ENCODE peak calls at places on chromosome 4, in eight cellular contexts. One of them, this sample, is unnamed. For H3K9me3 and H3K36me3, the result is how much of the 10 kb centered on the place peaks cover.

GRCh38 chr4:98609946-98610345 is 48.5 kb downstream of the TSPAN5 start:
- DNase-seq in breast epithelium: no peak
- DNase-seq in lung: no peak
- DNase-seq in mammary epithelial cell: no peak
- DNase-seq in endodermal cell: no peak
- DNase-seq in CD8-positive, alpha-beta T cell: no peak
- DNase-seq in GM23248: peak
- DNase-seq in PC-3: no peak
- DNase-seq in this sample: no peak

GRCh38 chr4:70993181-70994068 is at the start of gene DCK:
- DNase-seq in endodermal cell: peak
- DNase-seq in lung: peak
- DNase-seq in mammary epithelial cell: peak
- DNase-seq in breast epithelium: peak
- DNase-seq in PC-3: peak
- DNase-seq in CD8-positive, alpha-beta T cell: peak
- DNase-seq in GM23248: peak
- DNase-seq in this sample: peak

GRCh38 chr4:71259911-71260331 is 78.9 kb upstream of the SLC4A4 start:
- DNase-seq in CD8-positive, alpha-beta T cell: no peak
- DNase-seq in lung: no peak
- DNase-seq in mammary epithelial cell: peak
- DNase-seq in PC-3: no peak
- DNase-seq in endodermal cell: no peak
- DNase-seq in breast epithelium: no peak
- DNase-seq in GM23248: no peak
- DNase-seq in this sample: no peak

GRCh38 chr4:154082760-154083530 is 294.1 kb upstream of the SFRP2 start:
- DNase-seq in GM23248: peak
- DNase-seq in mammary epithelial cell: peak
- DNase-seq in PC-3: peak
- DNase-seq in endodermal cell: peak
- DNase-seq in CD8-positive, alpha-beta T cell: no peak
- DNase-seq in lung: no peak
- DNase-seq in breast epithelium: no peak
- DNase-seq in this sample: no peak

GRCh38 chr4:87843936-87844335 is 11.2 kb downstream of the MEPE start:
- DNase-seq in GM23248: peak
- DNase-seq in breast epithelium: no peak
- DNase-seq in endodermal cell: no peak
- DNase-seq in mammary epithelial cell: peak
- DNase-seq in PC-3: peak
- DNase-seq in lung: no peak
- DNase-seq in CD8-positive, alpha-beta T cell: no peak
- DNase-seq in this sample: no peak

GRCh38 chr4:118224239-118224829 is 128.5 kb downstream of the PRSS12 start:
- DNase-seq in mammary epithelial cell: peak
- DNase-seq in lung: no peak
- DNase-seq in CD8-positive, alpha-beta T cell: no peak
- DNase-seq in endodermal cell: no peak
- DNase-seq in breast epithelium: no peak
- DNase-seq in PC-3: peak
- DNase-seq in GM23248: peak
- DNase-seq in this sample: no peak

GRCh38 chr4:15719506-15719905 is 16.6 kb downstream of the BST1 start:
- DNase-seq in CD8-positive, alpha-beta T cell: no peak
- DNase-seq in mammary epithelial cell: no peak
- DNase-seq in breast epithelium: no peak
- DNase-seq in endodermal cell: no peak
- DNase-seq in GM23248: no peak
- DNase-seq in lung: peak
- DNase-seq in PC-3: no peak
- DNase-seq in this sample: no peak

GRCh38 chr4:34261799-34262314 is 1982.5 kb downstream of the ARAP2 start:
- DNase-seq in lung: no peak
- DNase-seq in mammary epithelial cell: peak
- DNase-seq in endodermal cell: peak
- DNase-seq in breast epithelium: no peak
- DNase-seq in PC-3: peak
- DNase-seq in CD8-positive, alpha-beta T cell: no peak
- DNase-seq in GM23248: no peak
- DNase-seq in this sample: no peak

GRCh38 chr4:188714907-188715306 is 575.7 kb downstream of the TRIML1 start:
- DNase-seq in lung: no peak
- DNase-seq in PC-3: no peak
- DNase-seq in GM23248: peak
- DNase-seq in endodermal cell: no peak
- DNase-seq in breast epithelium: no peak
- DNase-seq in CD8-positive, alpha-beta T cell: no peak
- DNase-seq in mammary epithelial cell: peak
- DNase-seq in this sample: no peak

GRCh38 chr4:40992472-40993298 is 221.7 kb downstream of the APBB2 start:
- DNase-seq in endodermal cell: no peak
- DNase-seq in CD8-positive, alpha-beta T cell: no peak
- DNase-seq in lung: no peak
- DNase-seq in breast epithelium: no peak
- DNase-seq in GM23248: peak
- DNase-seq in mammary epithelial cell: peak
- DNase-seq in PC-3: peak
- DNase-seq in this sample: no peak

GRCh38 chr4:110902500-110902899 is 279.6 kb upstream of the PITX2 start:
- DNase-seq in lung: no peak
- DNase-seq in CD8-positive, alpha-beta T cell: no peak
- DNase-seq in endodermal cell: no peak
- DNase-seq in mammary epithelial cell: peak
- DNase-seq in PC-3: no peak
- DNase-seq in breast epithelium: no peak
- DNase-seq in GM23248: peak
- DNase-seq in this sample: no peak

GRCh38 chr4:81919238-81919637 is 447.5 kb upstream of the RASGEF1B start:
- DNase-seq in CD8-positive, alpha-beta T cell: no peak
- DNase-seq in GM23248: peak
- DNase-seq in breast epithelium: no peak
- DNase-seq in mammary epithelial cell: peak
- DNase-seq in endodermal cell: peak
- DNase-seq in PC-3: peak
- DNase-seq in lung: no peak
- DNase-seq in this sample: no peak

GRCh38 chr4:121147923-121148443 is 16.1 kb downstream of the TNIP3 start:
- DNase-seq in breast epithelium: no peak
- DNase-seq in mammary epithelial cell: no peak
- DNase-seq in CD8-positive, alpha-beta T cell: no peak
- DNase-seq in lung: no peak
- DNase-seq in endodermal cell: no peak
- DNase-seq in GM23248: peak
- DNase-seq in PC-3: no peak
- DNase-seq in this sample: no peak

GRCh38 chr4:112855058-112855457 is 194.4 kb upstream of the ANK2 start:
- DNase-seq in mammary epithelial cell: no peak
- DNase-seq in breast epithelium: no peak
- DNase-seq in CD8-positive, alpha-beta T cell: no peak
- DNase-seq in endodermal cell: no peak
- DNase-seq in lung: no peak
- DNase-seq in GM23248: peak
- DNase-seq in PC-3: no peak
- DNase-seq in this sample: no peak

GRCh38 chr4:7575426-7575825 is 140.7 kb upstream of the PSAPL1 start:
- DNase-seq in mammary epithelial cell: no peak
- DNase-seq in CD8-positive, alpha-beta T cell: no peak
- DNase-seq in GM23248: no peak
- DNase-seq in endodermal cell: no peak
- DNase-seq in breast epithelium: no peak
- DNase-seq in PC-3: no peak
- DNase-seq in lung: no peak
- DNase-seq in this sample: no peak
- H3K9me3 ChIP-seq in mammary epithelial cell: half or more
- H3K9me3 ChIP-seq in CD8-positive, alpha-beta T cell: under half
- H3K9me3 ChIP-seq in GM23248: under half
- H3K9me3 ChIP-seq in endodermal cell: under half
- H3K9me3 ChIP-seq in breast epithelium: under half
- H3K9me3 ChIP-seq in PC-3: under half
- H3K9me3 ChIP-seq in lung: half or more
- H3K9me3 ChIP-seq in this sample: under half

GRCh38 chr4:2925496-2925895 is 37.7 kb downstream of the NOP14 start:
- DNase-seq in mammary epithelial cell: no peak
- DNase-seq in PC-3: no peak
- DNase-seq in lung: no peak
- DNase-seq in endodermal cell: no peak
- DNase-seq in breast epithelium: peak
- DNase-seq in GM23248: no peak
- DNase-seq in CD8-positive, alpha-beta T cell: no peak
- DNase-seq in this sample: no peak

GRCh38 chr4:2923678-2924173 is 39.5 kb downstream of the NOP14 start:
- DNase-seq in PC-3: no peak
- DNase-seq in breast epithelium: peak
- DNase-seq in CD8-positive, alpha-beta T cell: no peak
- DNase-seq in mammary epithelial cell: no peak
- DNase-seq in GM23248: no peak
- DNase-seq in lung: no peak
- DNase-seq in endodermal cell: no peak
- DNase-seq in this sample: no peak

GRCh38 chr4:2924286-2924685 is 38.9 kb downstream of the NOP14 start:
- DNase-seq in CD8-positive, alpha-beta T cell: no peak
- DNase-seq in breast epithelium: peak
- DNase-seq in GM23248: no peak
- DNase-seq in PC-3: no peak
- DNase-seq in lung: no peak
- DNase-seq in endodermal cell: no peak
- DNase-seq in mammary epithelial cell: no peak
- DNase-seq in this sample: no peak

GRCh38 chr4:2924765-2925301 is 38.4 kb downstream of the NOP14 start:
- DNase-seq in mammary epithelial cell: no peak
- DNase-seq in lung: no peak
- DNase-seq in CD8-positive, alpha-beta T cell: no peak
- DNase-seq in endodermal cell: no peak
- DNase-seq in PC-3: no peak
- DNase-seq in breast epithelium: peak
- DNase-seq in GM23248: no peak
- DNase-seq in this sample: no peak

GRCh38 chr4:2923141-2923551 is 40.1 kb downstream of the NOP14 start:
- DNase-seq in mammary epithelial cell: peak
- DNase-seq in CD8-positive, alpha-beta T cell: no peak
- DNase-seq in PC-3: no peak
- DNase-seq in GM23248: no peak
- DNase-seq in endodermal cell: peak
- DNase-seq in breast epithelium: peak
- DNase-seq in lung: no peak
- DNase-seq in this sample: peak
- H3K36me3 ChIP-seq in mammary epithelial cell: under half
- H3K36me3 ChIP-seq in CD8-positive, alpha-beta T cell: under half
- H3K36me3 ChIP-seq in PC-3: under half
- H3K36me3 ChIP-seq in GM23248: under half
- H3K36me3 ChIP-seq in endodermal cell: half or more
- H3K36me3 ChIP-seq in breast epithelium: under half
- H3K36me3 ChIP-seq in lung: under half
- H3K36me3 ChIP-seq in this sample: under half

DNA sequence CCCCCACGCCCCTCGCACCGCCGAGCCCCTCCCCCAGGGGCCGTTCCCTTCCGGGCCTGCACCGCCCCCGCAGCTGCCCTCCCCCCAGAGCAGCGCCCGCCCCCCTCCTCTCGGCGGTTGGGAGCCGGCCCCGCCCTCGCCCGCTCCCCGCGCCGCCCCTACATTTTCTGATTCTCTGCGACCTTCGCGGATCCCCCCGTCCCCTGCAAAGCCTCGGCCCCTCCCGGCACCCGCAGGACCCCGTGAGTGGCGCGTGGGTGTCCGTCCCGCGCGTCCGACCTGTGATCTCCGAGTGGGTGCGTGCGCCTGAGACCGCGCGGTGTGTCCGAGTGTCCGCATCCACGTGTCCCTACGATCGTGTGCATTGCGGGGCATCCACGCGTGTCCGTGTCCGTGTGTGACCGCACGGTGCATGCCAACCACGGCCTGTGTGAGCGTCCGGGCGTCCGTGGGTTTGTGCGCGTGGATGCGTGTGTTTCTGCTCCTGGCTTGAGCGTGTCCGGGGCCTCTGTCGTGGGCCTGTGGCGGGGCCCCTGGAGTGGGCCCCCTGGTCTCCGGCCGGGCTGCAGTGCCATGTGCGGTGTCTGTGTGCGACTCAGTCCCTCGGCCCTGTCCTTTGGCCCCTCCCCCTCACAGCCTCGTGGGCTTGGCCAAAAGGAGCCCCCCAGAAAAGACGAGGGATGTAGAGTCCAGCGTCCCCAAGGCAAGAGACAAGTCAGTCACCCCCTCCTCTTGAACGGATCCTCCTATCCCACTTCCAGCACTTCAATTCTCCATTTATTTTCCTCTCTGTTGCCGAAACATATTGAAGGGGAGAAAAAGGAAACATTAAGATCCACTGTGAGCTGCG is 8.8 kb upstream of the NKX1-1 start:
- DNase-seq in CD8-positive, alpha-beta T cell: peak
- DNase-seq in lung: no peak
- DNase-seq in GM23248: no peak
- DNase-seq in PC-3: no peak
- DNase-seq in mammary epithelial cell: no peak
- DNase-seq in breast epithelium: no peak
- DNase-seq in endodermal cell: peak
- DNase-seq in this sample: no peak
- H3K4me3 ChIP-seq in CD8-positive, alpha-beta T cell: no peak
- H3K4me3 ChIP-seq in lung: no peak
- H3K4me3 ChIP-seq in GM23248: no peak
- H3K4me3 ChIP-seq in PC-3: no peak
- H3K4me3 ChIP-seq in mammary epithelial cell: no peak
- H3K4me3 ChIP-seq in breast epithelium: no peak
- H3K4me3 ChIP-seq in endodermal cell: no peak
- H3K4me3 ChIP-seq in this sample: no peak

DNA sequence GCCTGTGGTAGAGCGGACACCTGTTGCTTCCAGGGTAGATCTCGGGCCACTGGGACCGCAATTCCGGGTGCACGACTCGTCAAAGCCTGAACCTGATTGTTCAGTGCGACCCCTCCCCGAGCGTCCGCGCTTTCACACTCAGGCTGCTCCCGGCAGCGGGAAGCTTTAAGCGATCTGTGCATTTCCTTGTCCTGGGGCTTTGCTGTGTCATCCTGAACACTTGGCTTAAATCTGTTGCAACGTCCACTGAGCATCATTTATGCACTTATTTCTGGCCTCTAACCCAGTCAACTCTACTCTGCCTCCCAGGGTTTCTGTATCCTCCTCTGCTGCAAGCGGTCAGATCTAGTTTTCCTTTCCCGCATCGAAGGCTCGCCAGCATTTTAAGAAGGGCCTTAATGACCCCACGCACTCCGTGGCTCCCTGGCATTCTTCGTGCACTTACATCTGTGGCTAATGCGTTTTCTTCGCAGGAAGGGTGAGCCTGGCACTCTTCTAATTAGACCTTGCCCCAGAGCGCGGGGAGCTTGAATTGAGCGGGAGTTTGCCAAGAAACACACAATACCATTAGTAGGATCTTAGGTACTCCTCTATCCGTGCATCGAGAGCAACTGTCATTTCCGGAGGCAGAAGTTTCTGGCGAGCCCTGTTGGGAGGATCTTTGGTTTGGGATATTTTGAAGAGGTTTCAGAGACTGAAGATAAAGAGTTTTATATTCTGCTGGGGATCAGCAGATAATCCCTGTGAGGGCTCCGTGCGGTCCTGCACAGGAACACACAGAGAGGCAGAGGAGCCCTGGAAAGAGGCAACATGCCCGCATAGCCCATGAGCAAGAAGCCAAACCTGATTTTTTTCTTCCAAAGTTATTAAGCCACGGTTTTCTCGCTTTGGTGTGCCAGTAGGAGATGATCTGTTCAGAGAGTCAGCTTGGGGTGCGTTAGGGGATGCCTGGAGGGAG is 654 bp upstream of the DDIT4L start:
- DNase-seq in lung: no peak
- DNase-seq in CD8-positive, alpha-beta T cell: no peak
- DNase-seq in GM23248: peak
- DNase-seq in PC-3: no peak
- DNase-seq in endodermal cell: peak
- DNase-seq in breast epithelium: no peak
- DNase-seq in mammary epithelial cell: peak
- DNase-seq in this sample: no peak
- H3K9me3 ChIP-seq in lung: under half
- H3K9me3 ChIP-seq in CD8-positive, alpha-beta T cell: under half
- H3K9me3 ChIP-seq in GM23248: under half
- H3K9me3 ChIP-seq in PC-3: under half
- H3K9me3 ChIP-seq in endodermal cell: under half
- H3K9me3 ChIP-seq in breast epithelium: under half
- H3K9me3 ChIP-seq in mammary epithelial cell: under half
- H3K9me3 ChIP-seq in this sample: under half

This sample was measured in CD8-positive, alpha-beta memory T cell.